ENCODE peak calls at places on chromosomes 13 and 19, in nine cellular contexts. E is SHP77; X is AG20443; D is MV-4-11; H is foreskin keratinocyte; U is activated CD4-positive, alpha-beta T cell treated with anti-CD3 and anti-CD28 coated beads, Interleukin-2, amount 50 U/mL, for 24 hours; G is stimulated activated CD4-positive, alpha-beta T cell treated with anti-CD3 and anti-CD28 coated beads, Interleukin-15, amount 100 ng/mL, for 1 hour; N is choroid plexus epithelial cell; Z is ELR. O is an unnamed sample.

GRCh38 chr13:75789451-75790197 is 153.5 kb downstream of the LMO7 start:
- DNase-seq in H (no peak), E (no peak), U (no peak), X (no peak), N (peak; percentile 73), Z (no peak), D (no peak), G (no peak), O (no peak)

GRCh38 chr13:110010433-110011135 is 224.2 kb upstream of the IRS2 start:
- DNase-seq in U (no peak), X (no peak), H (no peak), E (peak; percentile 33), G (no peak), D (no peak), N (peak; percentile 80), Z (no peak), O (no peak)

GRCh38 chr13:93226623-93227279 is at the start of gene GPC6:
- DNase-seq in H (peak; percentile 96), D (no peak), G (no peak), U (no peak), E (peak; percentile 96), Z (peak; percentile 87), X (peak; percentile 69), N (peak; percentile 98), O (no peak)

GRCh38 chr13:99542788-99543406 is 41.6 kb downstream of the TM9SF2 start:
- DNase-seq in X (no peak), H (no peak), U (no peak), D (peak; percentile 75), N (no peak), Z (no peak), E (no peak), G (no peak), O (peak; percentile 43)

GRCh38 chr19:38513762-38514167 is 80.3 kb downstream of the RYR1 start:
- DNase-seq in Z (no peak), G (no peak), D (peak; percentile 26), U (no peak), E (no peak), H (no peak), X (no peak), N (no peak), O (no peak)

GRCh38 chr13:89852570-89852969 is 1494.9 kb upstream of the MIR17HG start:
- DNase-seq in D (peak; percentile 53), U (no peak), G (no peak), N (no peak), Z (no peak), E (no peak), X (no peak), H (no peak), O (no peak)

GRCh38 chr13:58792854-58793253 is 1161.3 kb downstream of the PCDH17 start:
- DNase-seq in U (no peak), H (no peak), E (no peak), X (no peak), D (no peak), N (no peak), Z (no peak), G (no peak), O (no peak)

GRCh38 chr19:19280561-19280960 is 7.5 kb upstream of the TM6SF2 start:
- DNase-seq in Z (no peak), G (no peak), D (no peak), U (no peak), H (no peak), E (no peak), X (peak; percentile 65), N (no peak), O (no peak)

O was measured in CD14-positive monocyte.